ENCODE peak calls at places on chromosomes 16 and 17, in eight cellular contexts. C is PC-3, P is gastrocnemius medialis, Y is lung, F is tibial artery, T is mammary epithelial cell, B is astrocyte, O is left ventricle myocardium inferior. V is an unnamed sample.

GRCh38 chr17:75096082-75096625 is 8.4 kb downstream of the SLC16A5 start:
- DNase-seq in C (peak), P (peak), Y (peak), F (peak), T (peak), B (peak), O (peak), V (no peak)

GRCh38 chr16:72986011-72986410 is 61.9 kb downstream of the ZFHX3 start:
- DNase-seq in C (no peak), P (peak), Y (peak), F (peak), T (no peak), B (no peak), O (peak), V (no peak)

GRCh38 chr16:55875273-55875672 is at the start of gene CES5A:
- DNase-seq in C (no peak), P (no peak), Y (no peak), F (no peak), T (no peak), B (no peak), O (no peak), V (no peak)

GRCh38 chr16:23155445-23156049 is 6.3 kb upstream of the USP31 start:
- DNase-seq in C (peak), P (no peak), Y (no peak), F (no peak), T (no peak), B (no peak), O (no peak), V (no peak)

GRCh38 chr16:26578748-26579147 is 488.0 kb upstream of the C16orf82 start:
- DNase-seq in C (no peak), P (no peak), Y (no peak), F (no peak), T (no peak), B (no peak), O (no peak), V (no peak)

GRCh38 chr16:16025214-16025968 is 76.0 kb downstream of the ABCC1 start:
- DNase-seq in C (peak), P (no peak), Y (no peak), F (peak), T (peak), B (peak), O (no peak), V (no peak)

GRCh38 chr17:63698886-63699637 is 863 bp downstream of the LIMD2 start:
- DNase-seq in C (peak), P (no peak), Y (no peak), F (peak), T (no peak), B (peak), O (peak), V (no peak)

GRCh38 chr16:71467810-71468209 is 5.8 kb upstream of the ZNF23 start:
- DNase-seq in C (peak), P (no peak), Y (no peak), F (no peak), T (peak), B (peak), O (no peak), V (no peak)

GRCh38 chr17:75565066-75565465 is 22.5 kb upstream of the MYO15B start:
- DNase-seq in C (peak), P (no peak), Y (no peak), F (no peak), T (peak), B (no peak), O (no peak), V (no peak)

GRCh38 chr17:35088911-35089845 is 25.7 kb upstream of the RFFL start:
- DNase-seq in C (peak), P (peak), Y (peak), F (peak), T (peak), B (peak), O (peak), V (peak)

GRCh38 chr16:78307824-78308528 is 208.5 kb downstream of the WWOX start:
- DNase-seq in C (peak), P (no peak), Y (no peak), F (no peak), T (no peak), B (no peak), O (no peak), V (no peak)

GRCh38 chr17:39709319-39709997 is 9.6 kb downstream of the ERBB2 start:
- DNase-seq in C (no peak), P (no peak), Y (no peak), F (no peak), T (no peak), B (no peak), O (no peak), V (no peak)

GRCh38 chr17:57938061-57938502 is 17.1 kb downstream of the CUEDC1 start:
- DNase-seq in C (no peak), P (no peak), Y (no peak), F (no peak), T (no peak), B (no peak), O (no peak), V (no peak)

GRCh38 chr17:77613181-77613580 is 345.3 kb upstream of the TNRC6C start:
- DNase-seq in C (no peak), P (no peak), Y (no peak), F (peak), T (no peak), B (no peak), O (no peak), V (no peak)

DNA sequence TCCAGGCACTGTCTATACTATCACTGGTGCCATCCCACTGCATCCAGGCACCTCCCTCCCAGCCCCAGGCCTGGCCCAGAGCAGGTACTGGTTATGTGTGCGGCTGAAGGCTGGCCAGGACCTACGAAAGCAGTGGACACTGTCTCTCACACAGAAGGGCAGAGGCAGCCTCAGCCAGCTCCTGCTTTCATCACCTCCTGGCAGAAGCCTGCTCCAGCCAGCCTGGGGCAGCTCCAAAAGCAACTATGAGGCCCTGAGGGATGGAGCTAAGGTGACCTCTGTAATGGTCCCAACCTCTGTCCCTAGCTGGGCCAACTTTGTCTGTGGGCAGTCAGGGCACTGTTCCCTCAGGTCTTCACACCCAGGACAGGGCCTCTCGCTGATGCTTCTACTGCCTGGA is 18.8 kb downstream of the HSD11B2 start:
- DNase-seq in C (no peak), P (peak), Y (no peak), F (no peak), T (no peak), B (no peak), O (peak), V (no peak)
- H3K27ac ChIP-seq in C (no peak), P (peak), Y (no peak), F (no peak), T (no peak), B (no peak), O (peak), V (no peak)

DNA sequence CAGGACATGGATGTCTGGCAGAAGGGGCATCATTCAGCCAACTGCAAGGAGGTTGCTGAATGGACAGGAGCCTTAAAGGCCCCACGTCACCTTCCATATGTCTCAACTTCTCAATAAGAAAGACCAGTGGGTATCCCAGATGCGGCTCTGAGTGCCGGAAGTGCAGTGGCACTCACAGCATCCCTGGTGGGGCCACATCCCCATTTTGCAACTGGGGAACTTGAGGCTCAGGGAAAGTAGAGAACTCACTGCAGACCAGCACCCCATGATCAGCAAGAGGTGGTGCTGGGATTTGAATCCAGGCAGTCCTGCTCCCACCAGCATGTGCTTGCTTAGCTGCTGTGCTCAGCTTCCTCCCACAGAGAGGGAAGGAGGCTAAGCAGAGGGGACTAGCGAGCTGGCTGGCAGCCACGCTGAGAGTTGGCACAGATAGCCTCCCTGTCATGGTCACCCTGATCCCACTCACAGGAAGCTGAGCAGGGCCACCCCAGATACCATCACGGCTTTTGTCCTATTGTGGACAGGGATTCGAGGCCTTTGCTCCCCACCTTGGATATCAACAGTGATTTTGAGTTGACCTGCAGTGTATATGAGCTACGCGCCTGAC is 294.2 kb upstream of the FOXF1 start:
- DNase-seq in C (no peak), P (no peak), Y (no peak), F (no peak), T (no peak), B (no peak), O (no peak), V (no peak)
- H3K27ac ChIP-seq in C (no peak), P (no peak), Y (no peak), F (no peak), T (no peak), B (no peak), O (no peak), V (no peak)

DNA sequence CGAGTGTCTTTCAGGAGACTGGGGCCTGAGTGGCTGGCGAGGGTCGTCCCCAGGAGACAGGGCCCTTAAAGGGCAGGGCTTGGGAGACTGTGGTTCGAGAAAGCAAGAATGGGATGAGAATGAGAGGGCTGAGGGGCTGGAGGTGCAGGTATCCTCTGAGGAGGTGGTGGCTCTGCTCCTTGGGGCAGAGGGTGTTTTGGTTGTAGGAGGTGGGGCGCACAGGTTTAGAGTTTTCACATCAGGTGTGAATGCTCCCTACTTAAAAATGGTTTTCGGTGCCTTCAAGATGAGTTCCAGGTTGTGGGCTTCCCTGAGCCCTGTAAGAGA is 430 bp downstream of the BCAS3 start:
- DNase-seq in C (no peak), P (no peak), Y (no peak), F (no peak), T (no peak), B (no peak), O (no peak), V (no peak)
- H3K27ac ChIP-seq in C (no peak), P (peak), Y (peak), F (peak), T (peak), B (no peak), O (peak), V (peak)

DNA sequence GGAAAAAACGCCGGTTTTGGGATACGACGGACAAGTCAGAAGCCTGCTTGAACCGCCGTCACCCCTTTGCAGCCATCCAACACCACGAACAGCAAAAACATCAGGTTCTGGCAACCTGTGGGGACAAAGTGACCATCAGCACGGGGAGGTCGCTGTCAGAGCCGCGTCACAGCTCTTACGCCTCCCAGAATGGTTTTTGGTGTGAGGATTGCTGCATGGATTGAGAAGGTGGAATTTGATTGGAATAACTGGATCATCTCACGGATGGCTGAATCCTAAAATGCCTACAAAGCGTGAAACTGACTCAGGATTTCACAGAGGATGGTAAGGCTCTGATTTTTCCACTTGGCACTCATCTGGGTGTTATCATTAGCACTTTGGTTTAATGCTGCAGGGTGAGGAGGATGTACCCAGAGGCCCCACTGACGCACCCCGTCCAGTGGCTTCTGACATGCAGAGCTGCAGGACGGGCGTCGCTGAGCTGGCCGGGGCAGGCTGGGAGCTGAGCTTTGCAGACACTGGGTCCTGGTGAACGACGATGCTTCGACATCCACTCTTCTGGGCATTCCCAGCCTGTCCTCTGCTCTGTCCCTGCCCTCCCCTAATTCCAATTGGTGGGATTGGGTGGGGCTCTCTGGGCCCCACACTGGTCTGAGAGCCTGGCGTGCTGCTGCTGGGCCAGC is 73.4 kb upstream of the CREBBP start:
- DNase-seq in C (no peak), P (no peak), Y (no peak), F (no peak), T (no peak), B (peak), O (no peak), V (no peak)
- H3K27ac ChIP-seq in C (no peak), P (no peak), Y (no peak), F (peak), T (no peak), B (no peak), O (peak), V (peak)

GRCh38 chr17:15910791-15911190 is 34.1 kb upstream of the ADORA2B start:
- DNase-seq in C (peak), P (no peak), Y (no peak), F (no peak), T (peak), B (no peak), O (no peak), V (no peak)
- H3K27ac ChIP-seq in C (peak), P (no peak), Y (no peak), F (no peak), T (no peak), B (no peak), O (no peak), V (no peak)

GRCh38 chr17:82875418-82875856 is 35.6 kb upstream of the ZNF750 start:
- DNase-seq in C (no peak), P (no peak), Y (peak), F (no peak), T (peak), B (no peak), O (no peak), V (no peak)
- H3K27ac ChIP-seq in C (peak), P (peak), Y (no peak), F (peak), T (peak), B (no peak), O (peak), V (no peak)

GRCh38 chr17:7459961-7460545 is 15.2 kb downstream of the CHRNB1 start:
- DNase-seq in C (no peak), P (no peak), Y (no peak), F (no peak), T (no peak), B (no peak), O (no peak), V (no peak)
- H3K27ac ChIP-seq in C (no peak), P (peak), Y (peak), F (peak), T (peak), B (no peak), O (peak), V (no peak)

DNA sequence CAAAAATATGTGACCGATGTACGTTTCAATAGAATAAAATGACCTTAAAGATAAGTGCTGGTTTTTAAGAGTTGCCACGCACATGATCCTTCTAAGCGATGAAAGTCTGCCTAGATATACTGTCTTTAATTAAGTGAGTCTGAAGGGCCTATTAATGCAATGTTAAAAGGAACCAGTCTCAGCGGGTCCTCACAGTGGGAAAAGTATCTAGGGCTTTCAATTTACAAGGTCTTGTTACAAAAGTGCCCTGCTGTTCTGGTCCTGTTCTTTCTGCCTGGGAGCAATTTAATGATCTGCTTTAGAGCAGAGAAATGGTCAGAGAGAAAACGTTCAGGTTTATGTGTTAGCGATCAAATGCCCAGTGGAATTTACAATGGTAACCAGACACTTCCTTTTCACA is 864.0 kb downstream of the KCNJ2 start:
- DNase-seq in C (no peak), P (no peak), Y (no peak), F (no peak), T (no peak), B (no peak), O (no peak), V (no peak)
- H3K27ac ChIP-seq in C (no peak), P (no peak), Y (no peak), F (no peak), T (no peak), B (no peak), O (no peak), V (no peak)

GRCh38 chr16:67953641-67954375 is 9.9 kb upstream of the LCAT start:
- DNase-seq in C (no peak), P (no peak), Y (no peak), F (no peak), T (no peak), B (no peak), O (no peak), V (no peak)

GRCh38 chr16:67949645-67950044 is 5.7 kb upstream of the LCAT start:
- DNase-seq in C (no peak), P (no peak), Y (no peak), F (no peak), T (no peak), B (no peak), O (no peak), V (no peak)

GRCh38 chr16:67954421-67955196 is 10.7 kb upstream of the LCAT start:
- DNase-seq in C (no peak), P (no peak), Y (no peak), F (peak), T (no peak), B (no peak), O (no peak), V (no peak)

GRCh38 chr16:67950335-67950843 is 6.5 kb upstream of the LCAT start:
- DNase-seq in C (no peak), P (no peak), Y (no peak), F (no peak), T (no peak), B (no peak), O (no peak), V (no peak)

GRCh38 chr16:67951485-67951884 is 7.6 kb upstream of the LCAT start:
- DNase-seq in C (no peak), P (no peak), Y (no peak), F (peak), T (no peak), B (no peak), O (peak), V (no peak)
- H3K27ac ChIP-seq in C (no peak), P (no peak), Y (peak), F (peak), T (no peak), B (no peak), O (peak), V (peak)

V was measured in thoracic aorta.